ENCODE peak calls at places on chromosomes 4 and X, in seven cellular contexts. W is HCT116, A is breast epithelium, I is transverse colon, G is spleen, E is GM12891, H is stomach. B is an unnamed sample.

GRCh38 chr4:142875117-142875516 is 29.0 kb upstream of the INPP4B start:
- DNase-seq in W (no peak), A (no peak), I (no peak), G (no peak), E (no peak), H (no peak), B (no peak)

GRCh38 chrX:132956421-132957210 is 1.8 kb downstream of the HS6ST2 start:
- DNase-seq in W (no peak), A (no peak), I (no peak), G (peak; percentile 70), E (no peak), H (no peak), B (no peak)

GRCh38 chr4:23305026-23305425 is 584.8 kb downstream of the PPARGC1A start:
- DNase-seq in W (no peak), A (no peak), I (no peak), G (no peak), E (no peak), H (no peak), B (no peak)

GRCh38 chr4:135201081-135201480 is 999.5 kb upstream of the PABPC4L start:
- DNase-seq in W (no peak), A (no peak), I (no peak), G (no peak), E (no peak), H (no peak), B (no peak)

GRCh38 chrX:124641737-124642491 is 295.6 kb downstream of the SH2D1A start:
- DNase-seq in W (no peak), A (no peak), I (no peak), G (no peak), E (no peak), H (no peak), B (no peak)

GRCh38 chr4:84401669-84402068 is 97.4 kb downstream of the NKX6-1 start:
- DNase-seq in W (peak; percentile 8), A (no peak), I (no peak), G (no peak), E (no peak), H (no peak), B (no peak)

GRCh38 chr4:32400870-32401269 is 1680.7 kb downstream of the PCDH7 start:
- DNase-seq in W (no peak), A (no peak), I (no peak), G (no peak), E (no peak), H (no peak), B (no peak)

GRCh38 chr4:42501624-42502401 is 104.5 kb downstream of the SHISA3 start:
- DNase-seq in W (no peak), A (no peak), I (no peak), G (no peak), E (no peak), H (no peak), B (no peak)

GRCh38 chr4:4712800-4713528 is 146.5 kb upstream of the MSX1 start:
- DNase-seq in W (no peak), A (no peak), I (no peak), G (no peak), E (no peak), H (no peak), B (no peak)

GRCh38 chr4:112153222-112153791 is 8.1 kb downstream of the FAM241A start:
- DNase-seq in W (no peak), A (no peak), I (no peak), G (no peak), E (no peak), H (no peak), B (no peak)

GRCh38 chrX:132488092-132488749 is 617 bp downstream of the MBNL3 start:
- DNase-seq in W (no peak), A (no peak), I (peak; percentile 33), G (no peak), E (no peak), H (no peak), B (no peak)

GRCh38 chr4:67871867-67872266 is 11.9 kb downstream of the TMPRSS11D start:
- DNase-seq in W (peak; percentile 37), A (no peak), I (no peak), G (no peak), E (peak; percentile 7), H (no peak), B (no peak)

GRCh38 chr4:71162386-71162785 is 168.9 kb downstream of the DCK start:
- DNase-seq in W (no peak), A (no peak), I (no peak), G (no peak), E (no peak), H (no peak), B (no peak)

GRCh38 chr4:75432683-75433082 is 81.5 kb downstream of the RCHY1 start:
- DNase-seq in W (peak; percentile 21), A (no peak), I (no peak), G (no peak), E (no peak), H (no peak), B (no peak)

GRCh38 chrX:42832764-42833549 is 55.0 kb upstream of the PPP1R2C start:
- DNase-seq in W (no peak), A (no peak), I (no peak), G (no peak), E (no peak), H (no peak), B (peak; percentile 41)

GRCh38 chr4:6328526-6328925 is 58.9 kb downstream of the WFS1 start:
- DNase-seq in W (no peak), A (no peak), I (no peak), G (no peak), E (no peak), H (no peak), B (no peak)

GRCh38 chr4:795726-796119 is 30.2 kb downstream of the CPLX1 start:
- DNase-seq in W (no peak), A (no peak), I (no peak), G (no peak), E (no peak), H (no peak), B (no peak)

GRCh38 chr4:76485450-76485849 is 50.4 kb downstream of the SHROOM3 start:
- DNase-seq in W (peak; percentile 62), A (no peak), I (peak; percentile 21), G (no peak), E (no peak), H (peak; percentile 49), B (no peak)

DNA sequence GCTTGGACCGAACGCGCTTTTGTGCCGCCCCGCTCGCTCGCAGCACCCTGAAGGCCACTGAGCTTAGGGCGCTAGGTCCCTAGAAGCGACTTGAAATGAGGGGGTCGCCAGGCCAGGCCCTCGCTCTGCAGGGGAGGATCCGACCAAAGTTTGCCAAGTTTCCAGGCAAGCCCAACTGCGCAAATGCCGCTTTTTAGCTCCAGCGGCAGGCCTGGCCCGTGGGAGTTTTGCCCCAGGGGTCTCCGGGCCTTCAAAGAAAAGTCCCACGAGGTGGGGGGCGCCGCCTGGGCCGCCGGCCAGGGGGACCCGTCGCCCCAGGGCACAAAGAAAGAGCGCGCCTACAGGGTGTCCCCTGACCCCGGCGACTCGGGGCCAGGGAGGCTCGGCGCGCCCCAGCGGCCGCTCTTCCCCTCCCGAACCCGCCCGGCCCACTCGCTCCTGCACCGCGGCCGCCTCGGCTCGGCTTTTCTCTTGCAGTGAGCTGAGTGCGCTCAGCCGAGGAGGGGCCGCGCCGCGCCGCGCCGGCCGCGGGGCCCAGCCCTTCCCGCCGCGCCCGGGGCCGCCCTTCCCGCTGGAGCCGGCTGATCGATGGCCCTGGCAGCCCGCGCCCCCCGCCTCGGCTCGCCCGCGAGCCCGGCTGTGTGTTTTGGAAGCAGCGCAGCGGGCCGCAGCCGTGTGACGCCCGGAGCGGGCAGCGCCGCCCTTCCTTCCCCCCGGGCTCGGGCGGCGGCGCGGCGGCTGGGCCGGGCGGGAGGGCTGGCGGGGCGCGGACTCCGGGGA is 788 bp upstream of the KLF3 start:
- DNase-seq in W (no peak), A (peak; percentile 55), I (no peak), G (no peak), E (peak; percentile 67), H (peak; percentile 34), B (no peak)
- TF ChIP-seq POLR2A in W (no peak), A (no peak), I (peak; percentile 67), G (no peak), E (no peak), H (no peak), B (peak; percentile 45)

DNA sequence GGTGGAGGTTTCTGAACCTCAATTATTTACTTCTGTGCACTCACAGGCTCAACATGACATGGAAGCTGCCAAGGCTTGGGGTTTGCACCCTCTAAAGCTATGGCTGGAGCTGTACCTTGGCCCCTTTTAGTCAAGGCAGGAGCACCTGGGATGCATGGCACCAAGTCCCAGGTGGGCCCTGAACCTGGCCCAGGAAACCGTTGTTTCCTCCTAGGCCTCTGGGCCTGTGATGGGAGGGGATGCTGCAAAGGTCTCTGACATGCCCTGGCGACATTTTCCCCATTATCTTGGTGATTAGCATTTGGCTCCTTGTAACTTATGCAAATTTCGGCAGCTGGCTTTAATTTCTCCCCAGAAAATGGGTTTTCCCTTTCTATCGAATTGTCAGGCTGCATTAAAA is 726.1 kb upstream of the POU3F4 start:
- DNase-seq in W (no peak), A (no peak), I (no peak), G (no peak), E (no peak), H (no peak), B (no peak)
- TF ChIP-seq POLR2AphosphoS5 in W (no peak), A (no peak), I (no peak), G (no peak), E (no peak), H (no peak), B (no peak)

GRCh38 chr4:177441803-177442622 is at the start of gene AGA:
- DNase-seq in W (peak; percentile 86), A (peak; percentile 97), I (peak; percentile 98), G (peak; percentile 99), E (peak; percentile 79), H (peak; percentile 97), B (peak; percentile 97)
- TF ChIP-seq POLR2A in W (peak; percentile 87), A (peak; percentile 43), I (peak; percentile 86), G (peak; percentile 63), E (peak; percentile 96), H (no peak), B (peak; percentile 43)

GRCh38 chr4:95549246-95550138 is 719 bp upstream of the UNC5C start:
- DNase-seq in W (no peak), A (no peak), I (peak; percentile 25), G (peak; percentile 82), E (peak; percentile 46), H (peak; percentile 27), B (peak; percentile 11)

GRCh38 chr4:95546866-95547707 is 1.7 kb downstream of the UNC5C start:
- DNase-seq in W (no peak), A (no peak), I (no peak), G (no peak), E (no peak), H (no peak), B (no peak)

GRCh38 chr4:95547708-95548471 is 883 bp downstream of the UNC5C start:
- DNase-seq in W (no peak), A (no peak), I (peak; percentile 13), G (no peak), E (no peak), H (no peak), B (peak; percentile 10)

GRCh38 chr4:95550566-95550965 is 1.8 kb upstream of the UNC5C start:
- DNase-seq in W (no peak), A (no peak), I (no peak), G (no peak), E (no peak), H (no peak), B (no peak)

DNA sequence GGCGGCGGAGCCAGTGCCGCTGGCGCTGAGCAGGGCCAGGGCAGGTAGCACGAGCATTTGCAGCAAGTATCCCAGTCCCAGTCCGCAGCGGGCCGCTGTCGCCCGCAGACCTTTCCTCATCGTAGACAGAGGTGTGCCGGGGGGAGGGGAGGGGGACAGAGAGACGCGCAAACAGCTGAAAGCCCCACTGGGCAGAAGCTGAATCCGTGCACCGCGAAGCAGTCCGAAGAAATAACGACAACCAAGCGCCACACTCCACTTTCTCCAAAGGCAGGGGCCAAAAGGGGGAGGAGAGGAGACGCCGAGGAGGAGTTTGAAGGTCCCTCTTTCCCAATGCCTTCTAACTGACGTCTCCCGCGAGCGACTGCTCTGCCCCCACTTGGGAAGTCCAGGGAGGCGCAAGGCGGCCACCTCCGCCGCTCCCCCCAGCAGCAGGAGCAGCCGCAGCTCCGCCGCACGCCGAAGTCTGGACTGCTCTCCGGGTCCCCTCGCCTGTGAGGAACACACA is at the start of gene UNC5C:
- DNase-seq in W (no peak), A (no peak), I (peak; percentile 48), G (peak; percentile 83), E (no peak), H (peak; percentile 36), B (peak; percentile 17)
- TF ChIP-seq POLR2AphosphoS5 in W (no peak), A (peak; percentile 42), I (peak; percentile 47), G (peak; percentile 79), E (no peak), H (peak; percentile 53), B (no peak)